ENCODE peak calls at places on chromosomes 13 and 19, in ten cellular contexts. V is substantia nigra; F is stimulated activated naive CD4-positive, alpha-beta T cell treated with Interleukin-2 at 50 U/mL for 16 hours; S is NCI-H1105; G is progenitor cell of endocrine pancreas; C is Calu3; K is breast epithelium; E is Peyer's patch; R is AG04449; N is NCI-H1092. W is an unnamed sample.

GRCh38 chr19:29872224-29872731 is 60.5 kb downstream of the CCNE1 start:
- DNase-seq in V (no peak), F (no peak), S (peak), G (no peak), C (no peak), K (no peak), E (no peak), R (no peak), N (no peak), W (no peak)

GRCh38 chr19:49869009-49869483 is 1.7 kb upstream of the PNKP start:
- DNase-seq in V (no peak), F (no peak), S (no peak), G (no peak), C (no peak), K (no peak), E (no peak), R (no peak), N (peak), W (no peak)

GRCh38 chr19:23758187-23759074 is at the start of gene ZNF681:
- DNase-seq in V (peak), F (peak), S (peak), G (peak), C (peak), K (peak), E (peak), R (peak), N (peak), W (peak)

GRCh38 chr19:42111384-42111783 is 20.9 kb downstream of the POU2F2 start:
- DNase-seq in V (no peak), F (no peak), S (no peak), G (no peak), C (no peak), K (no peak), E (no peak), R (no peak), N (no peak), W (no peak)

GRCh38 chr19:55626350-55626749 is 2.0 kb upstream of the ZNF784 start:
- DNase-seq in V (no peak), F (peak), S (no peak), G (no peak), C (no peak), K (no peak), E (peak), R (no peak), N (no peak), W (no peak)

GRCh38 chr13:107873908-107874307 is 341.4 kb downstream of the LIG4 start:
- DNase-seq in V (no peak), F (no peak), S (no peak), G (no peak), C (no peak), K (no peak), E (no peak), R (no peak), N (no peak), W (no peak)

GRCh38 chr19:37980419-37980975 is 73.5 kb downstream of the SIPA1L3 start:
- DNase-seq in V (no peak), F (no peak), S (no peak), G (no peak), C (no peak), K (no peak), E (no peak), R (no peak), N (no peak), W (no peak)

GRCh38 chr13:95516492-95516891 is 36.0 kb upstream of the CLDN10 start:
- DNase-seq in V (no peak), F (no peak), S (no peak), G (no peak), C (no peak), K (no peak), E (no peak), R (no peak), N (no peak), W (no peak)

GRCh38 chr19:46426506-46427162 is 2.1 kb downstream of the PNMA8C start:
- DNase-seq in V (peak), F (peak), S (peak), G (peak), C (peak), K (no peak), E (no peak), R (no peak), N (peak), W (no peak)

GRCh38 chr19:918481-919156 is 1.5 kb downstream of the KISS1R start:
- DNase-seq in V (no peak), F (no peak), S (peak), G (no peak), C (peak), K (no peak), E (no peak), R (no peak), N (no peak), W (no peak)

GRCh38 chr13:39397221-39397620 is 205.8 kb downstream of the LHFPL6 start:
- DNase-seq in V (no peak), F (no peak), S (no peak), G (no peak), C (no peak), K (no peak), E (no peak), R (no peak), N (no peak), W (no peak)